ENCODE peak calls at places on chromosomes 12 and 14, in four cellular contexts. One of them, this sample, is unnamed.

GRCh38 chr12:67366530-67367196 is 97.5 kb downstream of the CAND1 start:
- DNase-seq in esophagus muscularis mucosa: no peak
- DNase-seq in Caco-2: no peak
- DNase-seq in Peyer's patch: no peak
- DNase-seq in this sample: no peak

GRCh38 chr14:29836395-29836794 is 91.3 kb downstream of the PRKD1 start:
- DNase-seq in Caco-2: no peak
- DNase-seq in Peyer's patch: no peak
- DNase-seq in esophagus muscularis mucosa: no peak
- DNase-seq in this sample: no peak

GRCh38 chr12:72491399-72491798 is 219.2 kb downstream of the TRHDE start:
- DNase-seq in Peyer's patch: no peak
- DNase-seq in esophagus muscularis mucosa: no peak
- DNase-seq in Caco-2: no peak
- DNase-seq in this sample: no peak

GRCh38 chr14:92549853-92550244 is 36.3 kb downstream of the RIN3 start:
- DNase-seq in Caco-2: no peak
- DNase-seq in esophagus muscularis mucosa: no peak
- DNase-seq in Peyer's patch: peak
- DNase-seq in this sample: peak

GRCh38 chr12:8108808-8109398 is 14.5 kb upstream of the CLEC4A start:
- DNase-seq in esophagus muscularis mucosa: no peak
- DNase-seq in Peyer's patch: peak
- DNase-seq in Caco-2: peak
- DNase-seq in this sample: peak

GRCh38 chr12:62631531-62632520 is 165.2 kb downstream of the MON2 start:
- DNase-seq in esophagus muscularis mucosa: peak
- DNase-seq in Caco-2: peak
- DNase-seq in Peyer's patch: peak
- DNase-seq in this sample: peak

GRCh38 chr12:109740694-109741245 is 27.1 kb downstream of the FAM222A start:
- DNase-seq in esophagus muscularis mucosa: no peak
- DNase-seq in Peyer's patch: peak
- DNase-seq in Caco-2: no peak
- DNase-seq in this sample: peak

GRCh38 chr12:104576980-104577925 is 120.5 kb downstream of the CHST11 start:
- DNase-seq in esophagus muscularis mucosa: no peak
- DNase-seq in Peyer's patch: no peak
- DNase-seq in Caco-2: no peak
- DNase-seq in this sample: no peak

GRCh38 chr14:103847954-103848719 is 762 bp upstream of the PPP1R13B start:
- DNase-seq in esophagus muscularis mucosa: no peak
- DNase-seq in Peyer's patch: peak
- DNase-seq in Caco-2: peak
- DNase-seq in this sample: peak

GRCh38 chr12:109612975-109613502 is 39.4 kb downstream of the MVK start:
- DNase-seq in Peyer's patch: no peak
- DNase-seq in esophagus muscularis mucosa: no peak
- DNase-seq in Caco-2: no peak
- DNase-seq in this sample: no peak

GRCh38 chr12:53078425-53079225 is 565 bp downstream of the SPRYD3 start:
- DNase-seq in Caco-2: no peak
- DNase-seq in esophagus muscularis mucosa: no peak
- DNase-seq in Peyer's patch: no peak
- DNase-seq in this sample: no peak

GRCh38 chr14:104229621-104230041 is 91.2 kb downstream of the KIF26A start:
- DNase-seq in Caco-2: no peak
- DNase-seq in Peyer's patch: no peak
- DNase-seq in esophagus muscularis mucosa: no peak
- DNase-seq in this sample: no peak

GRCh38 chr12:110444455-110444854 is 5.7 kb downstream of the ARPC3 start:
- DNase-seq in esophagus muscularis mucosa: no peak
- DNase-seq in Peyer's patch: no peak
- DNase-seq in Caco-2: no peak
- DNase-seq in this sample: no peak

GRCh38 chr12:3135522-3136461 is 58.6 kb downstream of the TSPAN9 start:
- DNase-seq in esophagus muscularis mucosa: no peak
- DNase-seq in Peyer's patch: no peak
- DNase-seq in Caco-2: peak
- DNase-seq in this sample: peak

GRCh38 chr14:74583689-74584434 is 28.2 kb downstream of the LTBP2 start:
- DNase-seq in esophagus muscularis mucosa: no peak
- DNase-seq in Peyer's patch: no peak
- DNase-seq in Caco-2: no peak
- DNase-seq in this sample: no peak

GRCh38 chr12:108341854-108342847 is 3.0 kb upstream of the CMKLR1 start:
- DNase-seq in Caco-2: no peak
- DNase-seq in esophagus muscularis mucosa: no peak
- DNase-seq in Peyer's patch: no peak
- DNase-seq in this sample: no peak

GRCh38 chr14:101947904-101948665 is 16.3 kb upstream of the DYNC1H1 start:
- DNase-seq in Caco-2: peak
- DNase-seq in Peyer's patch: peak
- DNase-seq in esophagus muscularis mucosa: peak
- DNase-seq in this sample: peak

GRCh38 chr12:109461049-109461845 is 15.9 kb downstream of the KCTD10 start:
- DNase-seq in Caco-2: peak
- DNase-seq in Peyer's patch: no peak
- DNase-seq in esophagus muscularis mucosa: no peak
- DNase-seq in this sample: peak

GRCh38 chr12:21350975-21351374 is 16.3 kb upstream of the SLCO1A2 start:
- DNase-seq in Peyer's patch: no peak
- DNase-seq in esophagus muscularis mucosa: no peak
- DNase-seq in Caco-2: no peak
- DNase-seq in this sample: no peak

GRCh38 chr14:23005861-23006534 is 3.9 kb downstream of the C14orf93 start:
- DNase-seq in Caco-2: no peak
- DNase-seq in esophagus muscularis mucosa: no peak
- DNase-seq in Peyer's patch: no peak
- DNase-seq in this sample: no peak

GRCh38 chr12:28114488-28114887 is 75.8 kb upstream of the CCDC91 start:
- DNase-seq in esophagus muscularis mucosa: no peak
- DNase-seq in Peyer's patch: no peak
- DNase-seq in Caco-2: no peak
- DNase-seq in this sample: no peak

GRCh38 chr12:41936333-41936732 is 208.3 kb downstream of the GXYLT1 start:
- DNase-seq in Peyer's patch: no peak
- DNase-seq in esophagus muscularis mucosa: no peak
- DNase-seq in Caco-2: no peak
- DNase-seq in this sample: no peak

GRCh38 chr12:41932028-41932427 is 212.6 kb downstream of the GXYLT1 start:
- DNase-seq in esophagus muscularis mucosa: no peak
- DNase-seq in Caco-2: no peak
- DNase-seq in Peyer's patch: no peak
- DNase-seq in this sample: no peak

DNA sequence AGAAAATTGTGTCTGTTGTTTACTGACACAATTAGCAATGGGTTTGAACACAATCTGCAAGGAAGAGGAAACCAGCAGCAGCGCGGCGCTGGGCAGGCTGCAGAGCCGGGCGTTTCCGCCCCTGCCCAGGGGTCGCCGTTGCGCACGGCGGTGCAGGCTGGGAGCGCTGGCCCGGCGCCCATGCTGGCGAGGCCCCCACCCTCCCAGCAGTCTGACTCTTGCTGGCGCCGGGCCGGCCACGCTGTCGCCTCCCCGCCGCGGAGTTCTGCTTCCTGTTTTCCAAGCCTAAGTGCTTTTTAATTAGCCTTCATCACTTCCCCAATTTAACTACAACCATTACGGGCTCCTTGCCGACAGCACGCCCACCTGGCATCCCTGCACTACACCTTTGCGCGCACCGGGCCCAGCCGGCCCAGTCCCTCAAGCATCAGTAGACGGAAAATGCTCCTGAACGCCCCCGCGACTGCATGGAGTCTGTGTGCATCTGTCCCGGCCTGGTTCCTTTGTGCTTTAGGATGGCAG is 212.1 kb downstream of the GXYLT1 start:
- DNase-seq in esophagus muscularis mucosa: no peak
- DNase-seq in Caco-2: peak
- DNase-seq in Peyer's patch: peak
- DNase-seq in this sample: peak
- H3K4me3 ChIP-seq in esophagus muscularis mucosa: peak
- H3K4me3 ChIP-seq in Caco-2: peak
- H3K4me3 ChIP-seq in Peyer's patch: peak
- H3K4me3 ChIP-seq in this sample: no peak

GRCh38 chr14:65425885-65426284 is 13.4 kb downstream of the FUT8 start:
- DNase-seq in Peyer's patch: no peak
- DNase-seq in Caco-2: no peak
- DNase-seq in esophagus muscularis mucosa: no peak
- DNase-seq in this sample: no peak

GRCh38 chr14:65422093-65422834 is 9.7 kb downstream of the FUT8 start:
- DNase-seq in Caco-2: no peak
- DNase-seq in esophagus muscularis mucosa: no peak
- DNase-seq in Peyer's patch: no peak
- DNase-seq in this sample: no peak

GRCh38 chr14:65424531-65424930 is 12.0 kb downstream of the FUT8 start:
- DNase-seq in Peyer's patch: no peak
- DNase-seq in Caco-2: no peak
- DNase-seq in esophagus muscularis mucosa: no peak
- DNase-seq in this sample: no peak

GRCh38 chr14:65421201-65421981 is 8.9 kb downstream of the FUT8 start:
- DNase-seq in esophagus muscularis mucosa: no peak
- DNase-seq in Caco-2: no peak
- DNase-seq in Peyer's patch: no peak
- DNase-seq in this sample: no peak

DNA sequence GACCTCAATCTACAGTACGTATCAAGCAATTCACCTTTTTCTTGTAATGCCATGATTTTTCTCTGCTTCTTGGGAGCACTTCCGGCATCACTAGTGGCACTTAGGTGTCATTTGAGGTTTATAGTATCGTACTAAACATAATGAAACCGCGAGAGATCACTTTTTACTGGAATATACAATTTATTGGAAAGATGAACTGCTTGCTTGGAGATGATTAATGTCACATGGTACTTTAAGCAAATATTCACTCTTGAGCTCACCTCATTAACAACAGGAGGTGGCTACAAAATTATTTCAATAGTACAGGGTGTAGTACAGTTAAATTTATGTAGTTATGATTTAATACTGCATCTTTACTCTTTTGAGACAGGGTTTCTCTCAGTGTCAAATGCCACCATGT is 11.5 kb downstream of the FUT8 start:
- DNase-seq in Caco-2: no peak
- DNase-seq in Peyer's patch: no peak
- DNase-seq in esophagus muscularis mucosa: no peak
- DNase-seq in this sample: no peak
- H3K4me3 ChIP-seq in Caco-2: no peak
- H3K4me3 ChIP-seq in Peyer's patch: no peak
- H3K4me3 ChIP-seq in esophagus muscularis mucosa: no peak
- H3K4me3 ChIP-seq in this sample: no peak

DNA sequence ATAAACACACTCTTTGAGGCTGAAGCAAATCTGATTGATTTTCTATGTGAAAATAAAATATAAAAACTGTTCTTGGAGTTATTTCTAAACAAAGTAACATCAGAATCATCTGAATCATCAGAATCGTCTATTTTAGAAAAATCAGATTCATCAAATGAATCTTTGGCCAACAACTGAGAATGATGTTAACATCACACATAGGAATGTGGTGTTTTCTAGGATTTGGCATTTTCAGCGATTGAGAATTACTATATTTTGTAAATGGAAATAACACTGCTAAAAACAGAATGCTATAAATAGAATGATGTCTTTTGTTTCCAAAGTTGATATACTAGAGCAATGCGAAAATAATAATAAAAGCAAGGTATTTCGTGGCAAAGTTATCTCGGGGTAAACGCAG is 73.9 kb upstream of the EVL start:
- DNase-seq in Caco-2: no peak
- DNase-seq in Peyer's patch: no peak
- DNase-seq in esophagus muscularis mucosa: no peak
- DNase-seq in this sample: no peak
- H3K4me3 ChIP-seq in Caco-2: no peak
- H3K4me3 ChIP-seq in Peyer's patch: no peak
- H3K4me3 ChIP-seq in esophagus muscularis mucosa: no peak
- H3K4me3 ChIP-seq in this sample: no peak

GRCh38 chr14:61323970-61324369 is 2.6 kb downstream of the PRKCH start:
- DNase-seq in Peyer's patch: no peak
- DNase-seq in Caco-2: no peak
- DNase-seq in esophagus muscularis mucosa: no peak
- DNase-seq in this sample: no peak
- H3K4me3 ChIP-seq in Peyer's patch: peak
- H3K4me3 ChIP-seq in Caco-2: no peak
- H3K4me3 ChIP-seq in esophagus muscularis mucosa: peak
- H3K4me3 ChIP-seq in this sample: no peak

GRCh38 chr12:32400114-32400672 is 835 bp downstream of the FGD4 start:
- DNase-seq in Caco-2: no peak
- DNase-seq in Peyer's patch: peak
- DNase-seq in esophagus muscularis mucosa: no peak
- DNase-seq in this sample: no peak

GRCh38 chr12:32400866-32401265 is 1.5 kb downstream of the FGD4 start:
- DNase-seq in Caco-2: no peak
- DNase-seq in esophagus muscularis mucosa: no peak
- DNase-seq in Peyer's patch: no peak
- DNase-seq in this sample: no peak

GRCh38 chr12:32399373-32400113 is at the start of gene FGD4:
- DNase-seq in esophagus muscularis mucosa: peak
- DNase-seq in Caco-2: peak
- DNase-seq in Peyer's patch: peak
- DNase-seq in this sample: peak

GRCh38 chr12:32399045-32399372 is 349 bp upstream of the FGD4 start:
- DNase-seq in Caco-2: no peak
- DNase-seq in esophagus muscularis mucosa: no peak
- DNase-seq in Peyer's patch: no peak
- DNase-seq in this sample: no peak

GRCh38 chr12:32402170-32402569 is 2.8 kb downstream of the FGD4 start:
- DNase-seq in esophagus muscularis mucosa: no peak
- DNase-seq in Caco-2: no peak
- DNase-seq in Peyer's patch: no peak
- DNase-seq in this sample: no peak
- H3K4me3 ChIP-seq in esophagus muscularis mucosa: no peak
- H3K4me3 ChIP-seq in Caco-2: no peak
- H3K4me3 ChIP-seq in Peyer's patch: no peak
- H3K4me3 ChIP-seq in this sample: no peak